ENCODE peak calls at places on chromosomes 11 and 22, in nine cellular contexts. S is left lung, Y is cardiac fibroblast, F is lung, Q is hepatic stellate cell, A is HTR-8/SVneo, R is RWPE2, X is nucleus accumbens, P is HFF-Myc. L is an unnamed sample.

GRCh38 chr11:96229354-96229973 is 113.5 kb downstream of the MAML2 start:
- DNase-seq in R (no peak), Q (no peak), Y (no peak), P (no peak), X (no peak), A (no peak), F (no peak), S (no peak), L (no peak)

GRCh38 chr11:17601206-17602075 is 54.4 kb downstream of the OTOG start:
- DNase-seq in F (peak; percentile 23), Q (no peak), Y (no peak), S (peak; percentile 38), A (peak; percentile 35), P (no peak), R (no peak), X (no peak), L (no peak)

GRCh38 chr11:120819003-120819402 is 204.9 kb upstream of the TBCEL start:
- DNase-seq in R (no peak), Q (no peak), Y (no peak), P (no peak), A (no peak), F (no peak), S (no peak), X (no peak), L (no peak)

GRCh38 chr11:66232769-66233168 is 35.7 kb upstream of the RAB1B start:
- DNase-seq in P (no peak), X (no peak), F (no peak), S (no peak), R (no peak), Y (no peak), Q (no peak), A (no peak), L (no peak)

GRCh38 chr11:72012897-72013721 is 14.4 kb downstream of the IL18BP start:
- DNase-seq in F (peak; percentile 75), P (no peak), S (peak; percentile 85), Y (peak; percentile 71), X (peak; percentile 50), A (no peak), Q (no peak), R (no peak), L (no peak)

GRCh38 chr11:107598225-107599139 is 7.5 kb downstream of the ELMOD1 start:
- DNase-seq in R (no peak), Q (no peak), P (no peak), S (no peak), X (no peak), Y (peak; percentile 21), A (peak; percentile 32), F (no peak), L (no peak)

GRCh38 chr11:119999220-119999619 is 138.7 kb downstream of the TRIM29 start:
- DNase-seq in F (no peak), P (no peak), Y (no peak), Q (no peak), A (no peak), S (no peak), X (no peak), R (no peak), L (no peak)

GRCh38 chr11:46338988-46339666 is 8.1 kb upstream of the DGKZ start:
- DNase-seq in F (no peak), P (no peak), R (no peak), Y (no peak), X (no peak), Q (peak; percentile 58), S (no peak), A (no peak), L (no peak)

GRCh38 chr22:49364398-49364797 is 463.3 kb downstream of the BRD1 start:
- DNase-seq in P (no peak), X (no peak), A (no peak), Q (no peak), F (peak; percentile 24), S (no peak), R (no peak), Y (no peak), L (no peak)

GRCh38 chr11:97349201-97349600 is 959.4 kb downstream of the JRKL start:
- DNase-seq in R (no peak), A (no peak), F (no peak), X (no peak), S (no peak), P (no peak), Q (no peak), Y (no peak), L (no peak)

GRCh38 chr11:9862981-9863380 is 199.1 kb downstream of the SWAP70 start:
- DNase-seq in Q (no peak), Y (peak; percentile 77), A (no peak), S (no peak), P (no peak), R (no peak), F (no peak), X (no peak), L (no peak)

GRCh38 chr11:64117763-64118459 is 48.0 kb downstream of the MACROD1 start:
- DNase-seq in P (no peak), R (no peak), Q (no peak), S (no peak), A (no peak), X (no peak), F (no peak), Y (no peak), L (no peak)

GRCh38 chr11:113279591-113279990 is 34.8 kb upstream of the TTC12 start:
- DNase-seq in S (no peak), A (no peak), R (no peak), Y (no peak), P (no peak), X (no peak), F (no peak), Q (no peak), L (no peak)

GRCh38 chr11:6812391-6813005 is 13.0 kb upstream of the OR6A2 start:
- DNase-seq in X (no peak), F (no peak), Y (peak; percentile 50), Q (peak; percentile 36), A (peak; percentile 23), S (no peak), R (no peak), P (no peak), L (no peak)

GRCh38 chr11:80929406-80929805 is 1488.6 kb upstream of the TENM4 start:
- DNase-seq in X (no peak), Q (no peak), P (no peak), S (no peak), R (no peak), Y (no peak), A (no peak), F (no peak), L (no peak)

GRCh38 chr11:85348945-85349344 is 278.2 kb downstream of the DLG2 start:
- DNase-seq in Q (no peak), R (no peak), A (no peak), Y (no peak), S (no peak), X (no peak), P (no peak), F (no peak), L (no peak)

GRCh38 chr11:15525582-15525981 is 410.9 kb downstream of the INSC start:
- DNase-seq in Q (no peak), A (no peak), P (no peak), F (no peak), R (no peak), S (no peak), X (no peak), Y (no peak), L (no peak)

GRCh38 chr22:26970809-26971394 is 313.5 kb downstream of the MIAT start:
- DNase-seq in A (no peak), R (no peak), S (no peak), X (no peak), F (no peak), Q (no peak), Y (no peak), P (no peak), L (no peak)

GRCh38 chr11:28476053-28476452 is 367.9 kb downstream of the METTL15 start:
- DNase-seq in Y (peak; percentile 13), A (no peak), P (no peak), S (no peak), Q (no peak), X (no peak), R (no peak), F (no peak), L (no peak)

GRCh38 chr11:17218403-17218802 is 10.6 kb upstream of the PIK3C2A start:
- DNase-seq in S (no peak), A (no peak), X (no peak), Q (no peak), F (no peak), Y (no peak), R (no peak), P (no peak), L (no peak)

GRCh38 chr11:77252555-77253270 is 48.8 kb downstream of the GDPD4 start:
- DNase-seq in X (no peak), Y (no peak), S (no peak), R (no peak), P (no peak), Q (no peak), F (no peak), A (no peak), L (no peak)

GRCh38 chr22:19942886-19943664 is 1.5 kb upstream of the TXNRD2 start:
- DNase-seq in F (no peak), A (peak; percentile 51), P (peak; percentile 65), S (peak; percentile 45), Y (peak; percentile 87), Q (peak; percentile 85), X (no peak), R (no peak), L (peak; percentile 41)

GRCh38 chr11:128796275-128796674 is 70.8 kb downstream of the KCNJ1 start:
- DNase-seq in Y (peak; percentile 40), X (no peak), F (no peak), R (no peak), S (no peak), P (no peak), A (no peak), Q (peak; percentile 50), L (no peak)

GRCh38 chr11:60504219-60504618 is 11.0 kb upstream of the MS4A13 start:
- DNase-seq in P (no peak), F (no peak), Y (no peak), Q (no peak), A (no peak), X (no peak), R (no peak), S (no peak), L (no peak)

GRCh38 chr22:44379817-44380560 is 67.2 kb upstream of the SHISAL1 start:
- DNase-seq in Y (no peak), S (no peak), X (no peak), R (peak; percentile 27), A (no peak), F (no peak), Q (no peak), P (no peak), L (peak; percentile 56)

GRCh38 chr22:44023404-44024287 is 456 bp upstream of the PARVB start:
- DNase-seq in F (no peak), A (peak; percentile 36), Q (peak; percentile 65), P (no peak), S (peak; percentile 86), R (no peak), Y (peak; percentile 44), X (no peak), L (no peak)

GRCh38 chr11:45369294-45369693 is 83.2 kb upstream of the SYT13 start:
- DNase-seq in Y (no peak), A (no peak), P (no peak), X (no peak), R (no peak), Q (no peak), F (no peak), S (no peak), L (no peak)

L was measured in chondrocyte.